ENCODE peak calls at places on chromosomes 13 and 19, in ten cellular contexts. Q, N, K, H, E, S, W, B, D and V are unnamed samples.

GRCh38 chr13:76210262-76210661 is 574.1 kb downstream of the LMO7 start:
- DNase-seq in S (no peak), Q (no peak), B (no peak), D (no peak), K (peak; percentile 45), N (no peak), E (no peak), W (no peak), H (no peak), V (no peak)

GRCh38 chr19:1811472-1811894 is 593 bp downstream of the ATP8B3 start:
- DNase-seq in W (peak; percentile 24), H (peak; percentile 92), S (peak; percentile 87), N (peak; percentile 31), D (peak; percentile 86), B (peak; percentile 15), Q (peak; percentile 67), K (peak; percentile 74), E (peak; percentile 70), V (no peak)

GRCh38 chr19:17215125-17215971 is at the start of gene USE1:
- DNase-seq in H (peak; percentile 93), K (peak; percentile 94), N (peak; percentile 81), E (peak; percentile 94), D (peak; percentile 95), Q (peak; percentile 92), W (peak; percentile 90), B (peak; percentile 95), S (peak; percentile 94), V (peak; percentile 84)

GRCh38 chr19:11268783-11269267 is 6.5 kb upstream of the DOCK6 start:
- DNase-seq in K (peak; percentile 60), D (peak; percentile 82), Q (peak; percentile 34), B (no peak), W (no peak), H (no peak), N (no peak), E (peak; percentile 57), S (no peak), V (no peak)

GRCh38 chr13:53045110-53045509 is 16.5 kb downstream of the OLFM4 start:
- DNase-seq in E (no peak), D (no peak), N (no peak), S (peak; percentile 50), B (no peak), W (no peak), Q (peak; percentile 84), K (no peak), H (no peak), V (no peak)

GRCh38 chr13:94063096-94063495 is 416.4 kb downstream of the DCT start:
- DNase-seq in S (no peak), Q (no peak), H (no peak), E (no peak), N (no peak), K (no peak), B (no peak), W (no peak), D (no peak), V (no peak)

GRCh38 chr13:59337070-59337469 is 826.7 kb downstream of the DIAPH3 start:
- DNase-seq in B (no peak), H (no peak), K (no peak), D (no peak), S (peak; percentile 19), N (no peak), E (no peak), Q (no peak), W (no peak), V (no peak)

GRCh38 chr19:38319421-38320258 is at the start of gene KCNK6:
- DNase-seq in W (peak; percentile 30), D (peak; percentile 68), N (peak; percentile 39), K (peak; percentile 73), H (peak; percentile 80), S (peak; percentile 63), Q (peak; percentile 90), B (peak; percentile 44), E (peak; percentile 41), V (peak; percentile 38)

GRCh38 chr13:53783466-53783865 is 754.9 kb downstream of the OLFM4 start:
- DNase-seq in E (no peak), D (no peak), K (no peak), H (peak; percentile 61), B (no peak), W (no peak), S (peak; percentile 6), Q (no peak), N (no peak), V (no peak)

GRCh38 chr13:25733061-25733491 is 318.7 kb downstream of the SHISA2 start:
- DNase-seq in N (no peak), W (no peak), K (no peak), S (no peak), D (no peak), E (no peak), B (no peak), Q (no peak), H (no peak), V (no peak)

GRCh38 chr13:57425531-57425930 is 206.0 kb upstream of the PCDH17 start:
- DNase-seq in S (no peak), H (no peak), W (no peak), E (no peak), B (no peak), N (no peak), Q (no peak), K (no peak), D (no peak), V (no peak)

GRCh38 chr19:43532571-43532961 is 422 bp upstream of the ZNF575 start:
- DNase-seq in D (peak; percentile 78), E (peak; percentile 50), S (no peak), K (peak; percentile 76), Q (peak; percentile 90), N (no peak), B (peak; percentile 44), W (no peak), H (peak; percentile 64), V (no peak)

GRCh38 chr13:51346397-51346796 is 6.9 kb downstream of the SERPINE3 start:
- DNase-seq in Q (no peak), D (no peak), E (no peak), K (no peak), S (no peak), B (no peak), N (no peak), H (no peak), W (no peak), V (no peak)

GRCh38 chr19:13507053-13507611 is 853 bp upstream of the CACNA1A start:
- DNase-seq in K (no peak), S (no peak), B (no peak), W (no peak), D (no peak), E (no peak), N (no peak), Q (no peak), H (no peak), V (no peak)

DNA sequence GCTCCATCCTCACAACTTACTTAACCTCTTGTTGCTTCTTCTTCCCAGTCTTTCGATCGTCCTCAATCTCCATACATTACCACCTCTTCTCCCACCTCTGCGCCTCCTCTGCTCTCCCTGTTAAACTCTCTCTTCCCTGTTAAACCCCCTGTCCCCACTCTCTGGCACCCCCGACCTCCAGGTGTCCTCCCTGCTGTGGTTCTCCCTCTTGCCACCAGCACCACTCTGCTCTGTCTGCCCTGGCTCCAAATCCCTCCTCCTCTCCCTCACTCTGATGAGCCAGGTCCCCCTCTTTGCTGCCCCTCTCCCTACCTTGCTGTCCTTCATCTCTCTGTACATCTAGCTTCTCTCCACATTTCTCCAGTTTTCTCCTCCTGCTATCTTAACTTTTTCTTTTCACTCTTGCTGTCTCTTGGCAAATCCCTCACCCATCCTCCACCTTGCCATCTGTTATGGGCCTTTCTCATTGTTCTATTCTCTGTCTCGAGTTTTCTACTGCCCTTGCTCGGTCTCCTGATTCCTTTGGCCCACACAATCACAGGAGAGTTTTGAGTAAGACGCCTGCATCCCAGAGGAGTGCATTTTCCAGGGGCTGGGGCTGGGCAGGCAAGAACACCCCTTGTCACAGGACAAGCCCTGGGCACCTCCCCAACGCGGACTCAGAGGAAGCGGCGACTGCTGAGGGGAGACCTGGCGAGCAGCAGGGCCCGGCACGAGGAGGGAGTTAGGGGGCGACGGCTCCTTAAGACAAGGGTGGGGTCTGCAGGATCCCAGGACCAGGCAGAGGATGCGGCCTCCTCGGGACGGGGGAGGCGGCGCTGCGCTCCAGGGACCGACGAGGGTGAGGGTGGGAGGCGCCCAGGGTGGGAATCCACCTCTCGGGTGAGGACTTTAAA is 21.4 kb upstream of the ERVV-1 start:
- DNase-seq in W (no peak), D (no peak), K (no peak), H (peak; percentile 59), S (peak; percentile 30), N (no peak), E (peak; percentile 34), Q (peak; percentile 32), B (no peak), V (no peak)
- H3K9me3 ChIP-seq in W (no peaks in the 10 kb centered on the region), D (no peaks in the 10 kb centered on the region), K (no peaks in the 10 kb centered on the region), H (no peaks in the 10 kb centered on the region), S (no peaks in the 10 kb centered on the region), N (no peaks in the 10 kb centered on the region), E (no peaks in the 10 kb centered on the region), Q (no peaks in the 10 kb centered on the region), B (no peaks in the 10 kb centered on the region), V (no peaks in the 10 kb centered on the region)

GRCh38 chr19:49680473-49681351 is 3.6 kb downstream of the PRMT1 start:
- DNase-seq in B (peak; percentile 89), D (peak; percentile 97), E (peak; percentile 78), S (peak; percentile 96), W (peak; percentile 89), H (peak; percentile 99), K (peak; percentile 93), Q (peak; percentile 92), N (peak; percentile 96), V (peak; percentile 90)
- H3K4me3 ChIP-seq in B (peak overlapping the region; percentile 96), D (peak overlapping the region; percentile 95), E (peak overlapping the region; percentile 16), S (no peak overlapping the region), W (no peak overlapping the region), H (no peak overlapping the region), K (peak overlapping the region; percentile 35), Q (peak overlapping the region; percentile 22), N (no peak overlapping the region), V (no peak overlapping the region)

GRCh38 chr13:48906200-48906599 is 69.5 kb upstream of the FNDC3A start:
- DNase-seq in B (no peak), Q (no peak), K (no peak), D (no peak), N (no peak), E (no peak), S (peak; percentile 17), H (no peak), W (no peak), V (no peak)
- H3K9me3 ChIP-seq in B (no peaks in the 10 kb centered on the region), Q (no peaks in the 10 kb centered on the region), K (no peaks in the 10 kb centered on the region), D (no peaks in the 10 kb centered on the region), N (no peaks in the 10 kb centered on the region), E (no peaks in the 10 kb centered on the region), S (no peaks in the 10 kb centered on the region), H (no peaks in the 10 kb centered on the region), W (no peaks in the 10 kb centered on the region), V (no peaks in the 10 kb centered on the region)

DNA sequence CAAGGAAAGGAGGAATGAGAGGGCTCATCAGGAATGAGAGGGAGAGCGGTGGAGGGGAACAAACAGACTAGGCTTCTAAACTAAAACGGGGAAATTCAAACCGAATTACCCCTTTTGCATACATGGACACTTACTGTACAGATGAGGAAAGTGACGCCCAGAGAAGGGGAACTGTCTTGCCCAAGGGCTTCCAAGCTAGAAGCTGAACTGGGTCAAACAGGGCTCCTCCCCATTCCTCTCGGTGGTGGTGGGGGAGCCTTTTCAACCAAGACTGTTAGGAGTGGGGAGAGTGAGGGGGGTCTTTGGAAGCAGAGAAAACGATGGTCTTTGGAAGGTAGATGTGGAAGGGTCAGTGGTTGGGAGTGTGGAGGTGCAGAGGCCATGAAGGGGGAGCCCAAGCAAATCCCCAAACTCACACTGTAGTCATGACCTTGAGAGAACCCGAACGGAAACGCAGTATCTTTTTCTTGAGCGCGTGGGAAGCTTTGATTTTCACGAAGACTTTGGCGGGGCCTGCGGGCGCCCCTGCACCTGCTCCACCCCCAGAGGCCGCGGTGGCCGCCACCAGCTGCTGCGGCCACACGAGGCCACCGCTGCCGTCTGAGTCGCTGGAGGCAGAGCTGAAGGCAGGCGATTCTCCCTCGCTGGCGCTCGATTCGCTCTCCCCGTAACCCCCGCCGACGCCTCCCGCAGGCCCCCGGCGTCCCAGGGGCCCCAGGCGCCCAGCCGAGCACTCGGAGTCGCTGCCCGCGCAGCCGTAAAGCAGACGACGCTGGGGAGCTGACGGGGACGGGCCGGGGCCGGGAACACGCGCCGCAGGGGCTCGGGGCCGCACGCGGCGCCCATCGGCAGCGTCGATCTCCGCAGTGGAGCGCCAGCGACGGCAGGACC is 12.3 kb upstream of the GNG8 start:
- DNase-seq in S (no peak), B (no peak), K (no peak), H (no peak), W (peak; percentile 18), N (no peak), Q (no peak), E (no peak), D (peak; percentile 23), V (no peak)
- H3K4me3 ChIP-seq in S (no peak overlapping the region), B (no peak overlapping the region), K (no peak overlapping the region), H (no peak overlapping the region), W (no peak overlapping the region), N (no peak overlapping the region), Q (no peak overlapping the region), E (no peak overlapping the region), D (no peak overlapping the region), V (no peak overlapping the region)